ENCODE peak calls at places on chromosome 12, in four cellular contexts. G is gastrocnemius medialis, E is ovary, J is sigmoid colon. K is an unnamed sample. For H3K36me3, the result is how much of the 10 kb centered on the place peaks cover.

GRCh38 chr12:103793046-103793445 is 48.0 kb downstream of the NT5DC3 start:
- DNase-seq in G (no peak), E (no peak), J (no peak), K (no peak)

GRCh38 chr12:55736780-55737580 is 5.9 kb upstream of the GDF11 start:
- DNase-seq in G (peak), E (peak), J (peak), K (peak)

GRCh38 chr12:71640316-71640715 is 23.3 kb downstream of the ZFC3H1 start:
- DNase-seq in G (no peak), E (no peak), J (no peak), K (no peak)

GRCh38 chr12:41724216-41724615 is 420.5 kb downstream of the GXYLT1 start:
- DNase-seq in G (no peak), E (no peak), J (no peak), K (no peak)

GRCh38 chr12:116087962-116088361 is 189.5 kb downstream of the MED13L start:
- DNase-seq in G (no peak), E (no peak), J (no peak), K (no peak)

GRCh38 chr12:119804011-119804641 is 73.0 kb downstream of the CIT start:
- DNase-seq in G (peak), E (no peak), J (peak), K (no peak)

GRCh38 chr12:75756112-75756511 is 244.7 kb upstream of the KRR1 start:
- DNase-seq in G (no peak), E (no peak), J (no peak), K (no peak)

GRCh38 chr12:25187781-25188180 is 7.2 kb downstream of the DNAI7 start:
- DNase-seq in G (no peak), E (no peak), J (no peak), K (no peak)

GRCh38 chr12:98725481-98726247 is 80.6 kb downstream of the APAF1 start:
- DNase-seq in G (no peak), E (peak), J (no peak), K (no peak)

GRCh38 chr12:67080637-67081036 is 188.5 kb upstream of the CAND1 start:
- DNase-seq in G (no peak), E (no peak), J (no peak), K (no peak)

GRCh38 chr12:115672506-115673080 is 604.9 kb downstream of the MED13L start:
- DNase-seq in G (no peak), E (no peak), J (no peak), K (no peak)

GRCh38 chr12:53476769-53477209 is 22.5 kb downstream of the MAP3K12 start:
- DNase-seq in G (no peak), E (no peak), J (no peak), K (no peak)

GRCh38 chr12:130339946-130340345 is 2.3 kb downstream of the PIWIL1 start:
- DNase-seq in G (no peak), E (no peak), J (no peak), K (no peak)

GRCh38 chr12:45863332-45863731 is 127.0 kb downstream of the SCAF11 start:
- DNase-seq in G (no peak), E (no peak), J (no peak), K (no peak)

GRCh38 chr12:79388006-79388405 is 302.8 kb downstream of the PAWR start:
- DNase-seq in G (no peak), E (no peak), J (no peak), K (no peak)

GRCh38 chr12:851913-852312 is 97.6 kb downstream of the RAD52 start:
- DNase-seq in G (no peak), E (no peak), J (no peak), K (no peak)

GRCh38 chr12:122244565-122245371 is 18.9 kb upstream of the DIABLO start:
- DNase-seq in G (no peak), E (no peak), J (no peak), K (no peak)
- H3K36me3 ChIP-seq in G (under half), E (under half), J (half or more), K (under half)

GRCh38 chr12:94618995-94619695 is 31.2 kb downstream of the TMCC3 start:
- DNase-seq in G (no peak), E (no peak), J (no peak), K (peak)

GRCh38 chr12:94622475-94622874 is 27.9 kb downstream of the TMCC3 start:
- DNase-seq in G (no peak), E (no peak), J (no peak), K (no peak)

GRCh38 chr12:94623161-94623920 is 27.0 kb downstream of the TMCC3 start:
- DNase-seq in G (no peak), E (no peak), J (no peak), K (no peak)

GRCh38 chr12:94620611-94621010 is 29.7 kb downstream of the TMCC3 start:
- DNase-seq in G (no peak), E (no peak), J (no peak), K (no peak)

GRCh38 chr12:94621662-94622359 is 28.5 kb downstream of the TMCC3 start:
- DNase-seq in G (no peak), E (no peak), J (no peak), K (peak)
- H3K4me3 ChIP-seq in G (peak), E (no peak), J (peak), K (peak)

GRCh38 chr12:58346032-58346632 is 404.8 kb downstream of the ATP23 start:
- DNase-seq in G (no peak), E (no peak), J (no peak), K (no peak)
- TF ChIP-seq POLR2A in G (no peak), E (no peak), J (no peak), K (no peak)

GRCh38 chr12:93050026-93050747 is 121.1 kb upstream of the EEA1 start:
- DNase-seq in G (no peak), E (no peak), J (no peak), K (no peak)
- H3K36me3 ChIP-seq in G (under half), E (under half), J (under half), K (under half)

GRCh38 chr12:44829045-44829444 is 47.1 kb downstream of the NELL2 start:
- DNase-seq in G (no peak), E (no peak), J (no peak), K (no peak)
- H3K4me3 ChIP-seq in G (no peak), E (no peak), J (no peak), K (no peak)